ENCODE peak calls at places on chromosomes 16 and 17, in seven cellular contexts. J, Y, H, Q, S, I and T are unnamed samples.

GRCh38 chr16:89290887-89291286 is 73.4 kb downstream of the ZNF778 start:
- DNase-seq in S (no peak), I (no peak), J (no peak), Q (no peak), Y (no peak), H (no peak), T (no peak)

GRCh38 chr16:84351630-84352029 is 16.7 kb upstream of the ATP2C2 start:
- DNase-seq in Y (no peak), Q (no peak), H (no peak), J (no peak), I (no peak), S (no peak), T (no peak)

GRCh38 chr16:13829712-13830304 is 90.1 kb upstream of the ERCC4 start:
- DNase-seq in I (no peak), J (no peak), Q (no peak), Y (no peak), S (no peak), H (no peak), T (no peak)

GRCh38 chr16:50624449-50624782 is 56.7 kb downstream of the SNX20 start:
- DNase-seq in J (no peak), Y (no peak), S (no peak), Q (no peak), I (no peak), H (no peak), T (no peak)

GRCh38 chr16:9061358-9061813 is 30.1 kb upstream of the HAPSTR1 start:
- DNase-seq in Q (peak; percentile 52), S (no peak), Y (peak; percentile 81), H (no peak), I (peak; percentile 54), J (peak; percentile 74), T (no peak)

GRCh38 chr16:86808863-86809444 is 230.6 kb downstream of the FOXL1 start:
- DNase-seq in S (no peak), I (no peak), H (no peak), J (no peak), Y (no peak), Q (no peak), T (no peak)

GRCh38 chr17:75124819-75125162 is 6.8 kb downstream of the NT5C start:
- DNase-seq in J (no peak), Q (no peak), I (no peak), S (no peak), Y (no peak), H (no peak), T (no peak)

GRCh38 chr16:12271006-12271405 is 294.5 kb downstream of the SNX29 start:
- DNase-seq in I (peak; percentile 11), S (no peak), Y (no peak), J (no peak), H (peak; percentile 41), Q (no peak), T (peak; percentile 17)

DNA sequence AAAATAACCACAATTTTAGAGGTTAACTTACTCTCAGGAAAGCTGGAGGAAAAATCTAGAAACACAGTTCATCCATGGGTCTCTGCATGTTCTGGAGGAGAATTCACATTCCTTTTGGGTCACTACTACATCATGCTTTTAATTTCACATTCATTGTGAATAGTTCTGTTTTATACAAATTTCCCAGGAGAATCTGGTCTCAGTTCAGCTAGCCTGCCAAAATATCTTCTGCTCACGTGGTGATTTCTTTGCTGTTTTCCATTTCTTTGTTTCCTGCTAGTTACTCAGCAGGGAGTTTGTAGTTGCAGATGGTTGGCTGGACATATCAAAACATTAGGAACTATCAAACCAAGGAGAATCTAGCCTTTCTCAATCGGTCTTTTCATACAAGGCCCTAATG is at the start of gene ABCA9:
- DNase-seq in Y (no peak), I (no peak), S (no peak), Q (no peak), H (peak; percentile 96), J (no peak), T (peak; percentile 96)
- H3K4me3 ChIP-seq in Y (peak within 1 kb of the TSS; percentile 14), I (no peak within 1 kb of the TSS), S (no peak within 1 kb of the TSS), Q (peak within 1 kb of the TSS; percentile 54), H (peak within 1 kb of the TSS; percentile 40), J (no peak within 1 kb of the TSS), T (no peak within 1 kb of the TSS)

GRCh38 chr16:22183901-22184614 is 21.8 kb downstream of the SDR42E2 start:
- DNase-seq in Q (no peak), Y (no peak), J (no peak), I (no peak), S (no peak), H (peak; percentile 24), T (no peak)

GRCh38 chr16:22188595-22189442 is 17.3 kb upstream of the EEF2K start:
- DNase-seq in H (peak; percentile 95), I (peak; percentile 74), Y (peak; percentile 58), Q (peak; percentile 43), J (peak; percentile 86), S (peak; percentile 78), T (peak; percentile 97)

GRCh38 chr16:22188267-22188594 is 17.8 kb upstream of the EEF2K start:
- DNase-seq in Q (no peak), J (no peak), I (no peak), H (no peak), Y (no peak), S (no peak), T (no peak)

GRCh38 chr16:22184615-22184968 is 21.5 kb upstream of the EEF2K start:
- DNase-seq in Q (no peak), H (no peak), Y (no peak), S (no peak), I (no peak), J (no peak), T (no peak)

DNA sequence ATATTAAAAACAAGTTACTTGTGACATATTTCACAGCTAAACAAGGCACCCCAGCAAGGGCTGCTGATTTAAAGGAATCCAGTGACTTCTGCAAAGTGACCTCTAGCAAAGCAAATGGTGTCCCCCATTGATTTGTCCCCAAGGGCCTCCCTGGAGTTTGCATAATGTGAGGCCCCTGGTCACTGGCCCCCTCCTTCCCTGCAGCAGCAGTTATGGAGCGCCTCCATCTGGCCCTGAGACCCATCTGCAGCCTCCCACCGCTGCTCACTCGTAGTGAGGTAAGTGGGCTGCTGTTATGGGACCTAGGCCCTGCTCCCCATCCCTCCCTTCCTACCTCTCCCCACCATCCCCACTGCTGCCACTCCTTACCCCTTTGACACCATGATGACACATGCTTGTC is 19.6 kb upstream of the EEF2K start:
- DNase-seq in Q (no peak), I (no peak), S (no peak), H (no peak), Y (no peak), J (no peak), T (no peak)
- TF ChIP-seq CTCF in Q (no peak), I (no peak), S (no peak), H (peak; percentile 45), Y (no peak), J (peak; percentile 12), T (peak; percentile 23)

GRCh38 chr17:81920612-81921530 is 2.9 kb upstream of the SIRT7 start:
- DNase-seq in J (no peak), H (no peak), Y (no peak), Q (no peak), I (peak; percentile 86), S (no peak), T (no peak)
- H3K4me3 ChIP-seq in J (peak overlapping the region; percentile 25), H (no peak overlapping the region), Y (no peak overlapping the region), Q (no peak overlapping the region), I (peak overlapping the region; percentile 43), S (no peak overlapping the region), T (no peak overlapping the region)

DNA sequence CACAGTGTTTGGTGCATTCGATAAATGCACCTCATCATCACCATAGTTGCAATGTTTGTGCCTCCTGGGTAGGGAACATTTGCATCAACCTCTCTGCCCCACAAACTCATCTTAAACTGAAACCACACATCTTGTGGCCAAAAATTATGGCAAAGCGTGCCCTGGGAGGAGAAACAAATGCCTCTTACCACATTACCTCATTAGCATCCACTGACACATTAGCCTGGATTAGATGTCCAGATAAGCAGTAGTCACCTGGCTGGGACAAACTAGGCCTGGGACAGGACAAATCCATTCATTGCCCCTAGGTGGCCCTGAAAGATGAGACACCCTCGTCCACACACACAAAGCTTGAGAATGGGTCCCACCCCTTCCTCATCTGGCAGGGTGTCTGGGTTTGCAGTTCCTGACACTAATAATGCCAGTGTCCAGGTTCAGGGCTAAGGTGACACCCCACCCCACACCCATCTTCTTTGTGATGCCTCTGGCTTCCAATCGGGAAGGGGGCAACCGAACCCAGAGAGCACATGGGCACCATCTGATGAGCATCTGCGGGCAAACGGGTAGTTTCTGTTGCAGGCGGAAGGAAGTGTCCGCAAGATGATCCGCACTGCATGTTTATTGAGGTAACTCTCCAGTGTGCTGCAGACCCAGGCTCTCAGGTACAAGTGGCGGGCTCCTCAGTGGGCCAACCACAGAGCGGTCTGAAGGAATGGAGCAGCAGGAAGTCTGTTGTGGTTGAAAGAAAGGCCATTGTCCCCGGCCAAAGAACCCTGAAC is 8.6 kb downstream of the XYLT1 start:
- DNase-seq in Q (no peak), I (peak; percentile 95), S (no peak), J (no peak), Y (no peak), H (no peak), T (no peak)
- TF ChIP-seq CTCF in Q (no peak), I (peak; percentile 13), S (no peak), J (no peak), Y (no peak), H (no peak), T (no peak)

DNA sequence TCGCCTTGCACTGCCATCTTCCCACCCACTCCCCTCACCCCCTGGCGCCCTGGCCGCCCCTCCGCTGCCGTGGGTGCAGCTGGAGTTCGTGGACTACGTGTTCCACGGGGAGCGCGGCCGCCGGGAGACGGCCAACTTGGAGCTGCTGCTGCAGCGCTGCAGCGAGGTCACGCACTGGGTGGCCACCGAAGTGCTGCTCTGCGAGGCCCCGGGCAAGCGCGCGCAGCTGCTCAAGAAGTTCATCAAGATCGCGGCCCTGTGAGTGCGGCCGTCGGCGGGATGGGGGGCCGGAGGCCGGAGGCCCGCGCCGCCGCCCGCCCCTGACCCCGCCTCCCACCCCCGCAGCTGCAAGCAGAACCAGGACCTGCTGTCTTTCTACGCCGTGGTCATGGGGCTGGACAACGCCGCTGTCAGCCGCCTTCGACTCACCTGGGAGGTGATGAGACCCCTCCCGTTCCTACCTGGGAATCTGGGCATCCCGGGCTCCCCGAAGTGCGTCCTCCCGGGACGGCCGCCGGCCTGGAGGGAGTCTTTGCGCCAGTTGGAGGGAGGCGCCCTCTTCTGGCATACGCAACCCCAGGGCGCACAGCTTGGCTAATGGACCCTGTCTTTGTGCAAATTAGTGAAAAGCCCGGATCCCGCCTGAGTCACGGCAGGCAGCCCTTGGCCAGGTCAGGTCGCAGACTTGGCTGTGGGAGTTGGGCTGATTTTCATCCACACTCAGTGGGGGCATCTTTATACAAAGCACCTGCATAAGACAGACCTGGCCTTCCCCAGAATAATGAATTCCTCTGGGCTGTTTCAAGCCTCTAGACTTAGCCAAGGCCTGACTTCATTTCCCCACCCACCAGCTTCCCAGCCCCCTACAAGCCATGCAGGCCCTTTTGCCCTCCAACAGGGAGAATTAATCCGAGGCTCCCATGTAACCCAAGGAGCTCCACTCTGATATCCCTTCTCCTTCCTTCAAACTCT is 14.3 kb downstream of the RAPGEFL1 start:
- DNase-seq in H (peak; percentile 76), S (peak; percentile 76), J (no peak), Q (peak; percentile 77), I (peak; percentile 63), Y (peak; percentile 52), T (peak; percentile 81)
- H3K4me3 ChIP-seq in H (peak overlapping the region; percentile 62), S (peak overlapping the region; percentile 63), J (peak overlapping the region; percentile 61), Q (peak overlapping the region; percentile 74), I (peak overlapping the region; percentile 43), Y (peak overlapping the region; percentile 54), T (peak overlapping the region; percentile 23)